ENCODE peak calls at places on chromosomes 7 and 10, in ten cellular contexts. T is stimulated activated CD8-positive, alpha-beta memory T cell treated with anti-CD3 and anti-CD28 coated beads, Interleukin-15, amount 100 ng/mL, for 24 hours; V is activated naive CD8-positive, alpha-beta T cell treated with anti-CD3 and anti-CD28 coated beads, Interleukin-2, amount 50 U/mL, for 24 hours; D is NAMALWA; H is HCEC 1CT; X is chondrocyte; B is lower lobe of right lung; N is GM12865; I is T-helper 1 cell; S is globus pallidus. Y is an unnamed sample.
A peak's percentile ranks its signal among the peaks of the same experiment; 100 is the strongest.

GRCh38 chr10:71273506-71273905 is 45.6 kb upstream of the SLC29A3 start:
- DNase-seq in T (no peak), V (no peak), D (no peak), H (no peak), X (no peak), B (no peak), N (no peak), I (no peak), S (no peak), Y (no peak)

GRCh38 chr7:70520604-70521003 is 611.3 kb upstream of the GALNT17 start:
- DNase-seq in T (no peak), V (no peak), D (no peak), H (no peak), X (no peak), B (no peak), N (no peak), I (no peak), S (no peak), Y (no peak)

GRCh38 chr7:114419441-114420107 is 5.0 kb downstream of the FOXP2 start:
- DNase-seq in T (no peak), V (no peak), D (no peak), H (peak; percentile 38), X (no peak), B (no peak), N (no peak), I (no peak), S (no peak), Y (no peak)

GRCh38 chr10:338176-339037 is 203.2 kb downstream of the ZMYND11 start:
- DNase-seq in T (no peak), V (no peak), D (no peak), H (no peak), X (no peak), B (no peak), N (no peak), I (no peak), S (no peak), Y (no peak)

GRCh38 chr7:50679218-50680007 is 103.3 kb downstream of the GRB10 start:
- DNase-seq in T (no peak), V (no peak), D (peak; percentile 83), H (peak; percentile 71), X (no peak), B (no peak), N (peak; percentile 47), I (no peak), S (peak; percentile 82), Y (peak; percentile 52)

GRCh38 chr10:96470108-96470743 is 43.5 kb downstream of the TLL2 start:
- DNase-seq in T (no peak), V (peak; percentile 35), D (peak; percentile 76), H (peak; percentile 18), X (no peak), B (no peak), N (peak; percentile 59), I (no peak), S (peak; percentile 84), Y (peak; percentile 69)

GRCh38 chr7:47622946-47623640 is 41.2 kb upstream of the TNS3 start:
- DNase-seq in T (no peak), V (no peak), D (no peak), H (peak; percentile 89), X (no peak), B (no peak), N (no peak), I (no peak), S (no peak), Y (no peak)

GRCh38 chr10:5317547-5318107 is 47.1 kb upstream of the UCN3 start:
- DNase-seq in T (peak; percentile 34), V (peak; percentile 60), D (no peak), H (peak; percentile 88), X (no peak), B (no peak), N (peak; percentile 39), I (no peak), S (no peak), Y (no peak)

GRCh38 chr7:66100408-66101050 is 14.1 kb upstream of the CRCP start:
- DNase-seq in T (no peak), V (no peak), D (no peak), H (no peak), X (no peak), B (no peak), N (no peak), I (no peak), S (no peak), Y (no peak)

GRCh38 chr7:94111009-94111408 is 106.9 kb upstream of the BET1 start:
- DNase-seq in T (no peak), V (no peak), D (no peak), H (no peak), X (no peak), B (no peak), N (peak; percentile 21), I (no peak), S (no peak), Y (no peak)

GRCh38 chr10:72077275-72077990 is 10.9 kb downstream of the SPOCK2 start:
- DNase-seq in T (no peak), V (no peak), D (no peak), H (no peak), X (peak; percentile 70), B (peak; percentile 31), N (no peak), I (no peak), S (no peak), Y (no peak)